ENCODE peak calls at places on chromosomes 12 and 14, in eight cellular contexts. A is lower lobe of right lung, G is neural progenitor cell, K is astrocyte, H is dorsolateral prefrontal cortex, C is cardiac fibroblast, V is tibial artery, R is RWPE2. O is an unnamed sample.

GRCh38 chr12:89376844-89377243 is 24.5 kb upstream of the DUSP6 start:
- DNase-seq in A (no peak), G (no peak), K (no peak), H (no peak), C (no peak), V (no peak), R (no peak), O (no peak)

GRCh38 chr12:101582937-101583336 is 11.8 kb upstream of the MYBPC1 start:
- DNase-seq in A (no peak), G (no peak), K (no peak), H (no peak), C (no peak), V (no peak), R (no peak), O (no peak)

GRCh38 chr14:85531141-85531593 is 1.2 kb downstream of the FLRT2 start:
- DNase-seq in A (peak), G (peak), K (peak), H (no peak), C (peak), V (no peak), R (peak), O (peak)

GRCh38 chr12:24920141-24920540 is 28.8 kb downstream of the BCAT1 start:
- DNase-seq in A (no peak), G (no peak), K (no peak), H (no peak), C (no peak), V (no peak), R (no peak), O (no peak)

GRCh38 chr12:113647048-113647447 is 175.4 kb upstream of the LHX5 start:
- DNase-seq in A (no peak), G (peak), K (no peak), H (peak), C (peak), V (no peak), R (no peak), O (no peak)

GRCh38 chr14:81435048-81435577 is 35.0 kb upstream of the STON2 start:
- DNase-seq in A (no peak), G (no peak), K (no peak), H (no peak), C (no peak), V (no peak), R (no peak), O (no peak)

GRCh38 chr12:64181504-64182291 is 40.4 kb downstream of the KICS2 start:
- DNase-seq in A (no peak), G (peak), K (peak), H (peak), C (peak), V (peak), R (peak), O (peak)

GRCh38 chr12:29564925-29565324 is 67.4 kb upstream of the OVCH1 start:
- DNase-seq in A (no peak), G (no peak), K (no peak), H (no peak), C (no peak), V (no peak), R (no peak), O (no peak)

GRCh38 chr14:72723741-72724530 is 170.0 kb downstream of the DPF3 start:
- DNase-seq in A (no peak), G (no peak), K (no peak), H (no peak), C (peak), V (no peak), R (no peak), O (peak)

GRCh38 chr12:127559349-127560040 is 707.5 kb upstream of the TMEM132C start:
- DNase-seq in A (no peak), G (peak), K (peak), H (no peak), C (peak), V (no peak), R (peak), O (peak)

GRCh38 chr14:59333668-59334067 is 131.5 kb downstream of the GPR135 start:
- DNase-seq in A (no peak), G (no peak), K (peak), H (no peak), C (peak), V (no peak), R (no peak), O (peak)

GRCh38 chr12:56126732-56127239 is 1.3 kb upstream of the ESYT1 start:
- DNase-seq in A (no peak), G (no peak), K (no peak), H (no peak), C (no peak), V (no peak), R (no peak), O (no peak)

GRCh38 chr12:102824218-102824835 is 92.7 kb downstream of the PAH start:
- DNase-seq in A (peak), G (peak), K (no peak), H (no peak), C (peak), V (peak), R (no peak), O (peak)
- H3K4me3 ChIP-seq in A (no peak), G (peak), K (no peak), H (peak), C (no peak), V (no peak), R (no peak), O (no peak)

DNA sequence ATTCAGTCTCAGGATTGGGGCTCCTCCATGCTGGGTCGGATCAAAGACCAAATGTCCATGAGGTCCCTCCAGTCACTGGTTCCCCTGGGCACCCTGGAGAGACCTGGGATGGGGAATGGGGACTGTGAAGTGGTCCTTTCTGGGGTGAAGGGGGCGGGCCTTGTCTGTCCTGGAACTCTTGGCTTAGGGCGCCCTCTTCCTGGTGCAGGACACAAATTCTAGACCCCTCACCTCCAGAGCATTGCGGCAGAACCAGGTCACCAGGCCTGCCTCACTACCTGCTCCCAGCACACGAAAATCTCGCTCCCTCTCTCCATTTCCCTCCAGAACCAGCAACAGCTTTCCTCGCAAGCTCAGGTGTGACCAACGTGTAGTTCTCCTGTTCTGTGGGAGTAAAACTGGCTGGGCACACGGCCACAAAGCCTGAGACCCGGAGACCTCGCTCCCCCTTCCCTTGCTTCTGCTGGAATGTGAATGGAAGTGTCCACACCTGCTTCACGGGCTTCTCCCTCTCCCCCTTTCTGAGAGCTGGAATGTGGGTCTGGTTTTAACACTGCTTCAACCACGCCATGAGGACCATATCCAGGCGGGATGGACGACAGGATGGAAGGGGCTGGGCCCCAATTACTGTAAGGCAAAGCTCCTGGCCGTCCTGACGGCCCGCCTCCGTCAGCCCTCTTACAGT is 112.7 kb downstream of the SCARB1 start:
- DNase-seq in A (no peak), G (peak), K (no peak), H (no peak), C (no peak), V (no peak), R (no peak), O (no peak)
- TF ChIP-seq CTCF in A (peak), G (peak), K (no peak), H (no peak), C (no peak), V (no peak), R (peak), O (no peak)

GRCh38 chr12:53626702-53627169 is 554 bp upstream of the ATF7 start:
- DNase-seq in A (no peak), G (no peak), K (no peak), H (no peak), C (no peak), V (no peak), R (no peak), O (no peak)
- H3K4me3 ChIP-seq in A (peak), G (peak), K (peak), H (peak), C (peak), V (peak), R (peak), O (peak)

GRCh38 chr12:103751600-103751999 is 89.4 kb downstream of the NT5DC3 start:
- DNase-seq in A (no peak), G (no peak), K (no peak), H (no peak), C (no peak), V (no peak), R (no peak), O (peak)

GRCh38 chr12:103748002-103748401 is 93.0 kb downstream of the NT5DC3 start:
- DNase-seq in A (no peak), G (no peak), K (no peak), H (no peak), C (no peak), V (no peak), R (no peak), O (no peak)

GRCh38 chr12:103755425-103755824 is 85.6 kb downstream of the NT5DC3 start:
- DNase-seq in A (no peak), G (no peak), K (no peak), H (no peak), C (no peak), V (no peak), R (no peak), O (no peak)

GRCh38 chr12:103748875-103749274 is 92.2 kb downstream of the NT5DC3 start:
- DNase-seq in A (no peak), G (no peak), K (no peak), H (no peak), C (no peak), V (no peak), R (no peak), O (no peak)

GRCh38 chr12:103751171-103751570 is 89.9 kb downstream of the NT5DC3 start:
- DNase-seq in A (no peak), G (peak), K (no peak), H (no peak), C (no peak), V (no peak), R (no peak), O (no peak)
- TF ChIP-seq CTCF in A (no peak), G (no peak), K (no peak), H (no peak), C (peak), V (no peak), R (no peak), O (peak)

GRCh38 chr12:13198921-13199320 is 2.4 kb downstream of the EMP1 start:
- DNase-seq in A (no peak), G (no peak), K (no peak), H (no peak), C (peak), V (no peak), R (no peak), O (peak)

GRCh38 chr12:13197526-13198141 is 1.1 kb downstream of the EMP1 start:
- DNase-seq in A (no peak), G (no peak), K (no peak), H (no peak), C (peak), V (peak), R (no peak), O (peak)

GRCh38 chr12:13196302-13196921 is at the start of gene EMP1:
- DNase-seq in A (peak), G (peak), K (peak), H (peak), C (peak), V (peak), R (peak), O (peak)

GRCh38 chr12:13195848-13196301 is 651 bp upstream of the EMP1 start:
- DNase-seq in A (no peak), G (no peak), K (peak), H (no peak), C (peak), V (no peak), R (no peak), O (peak)

DNA sequence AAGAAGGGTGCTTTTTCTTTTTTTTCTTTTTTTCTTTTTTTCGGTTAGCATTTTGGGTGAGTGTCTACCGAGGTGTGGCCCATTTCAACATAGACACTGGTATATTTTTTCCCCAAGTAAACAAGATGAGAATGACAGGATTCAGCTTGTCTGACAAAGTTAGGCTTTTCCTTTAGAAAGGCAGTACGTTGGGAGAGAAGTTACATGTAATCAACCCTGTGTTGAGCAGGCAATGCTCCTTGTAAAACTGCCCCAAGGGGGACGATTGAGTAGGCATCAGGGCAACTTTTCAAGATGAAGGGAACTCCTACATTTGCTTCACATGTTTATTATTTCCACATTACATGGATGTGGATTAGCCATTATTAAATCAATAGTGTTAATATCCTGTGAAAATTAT is 1.7 kb downstream of the EMP1 start:
- DNase-seq in A (no peak), G (no peak), K (no peak), H (no peak), C (peak), V (no peak), R (no peak), O (no peak)
- H3K4me3 ChIP-seq in A (peak), G (no peak), K (peak), H (peak), C (peak), V (peak), R (peak), O (peak)